ENCODE peak calls at places on chromosome 2, in four cellular contexts. I is T-helper 2 cell; Z is T-cell; K is stimulated activated naive CD8-positive, alpha-beta T cell treated with anti-CD3 and anti-CD28 coated beads, Interleukin-15, amount 100 ng/mL, for 72 hours. M is an unnamed sample.

GRCh38 chr2:40859617-40860016 is 407.7 kb upstream of the SLC8A1 start:
- DNase-seq in I (no peak), Z (no peak), K (no peak), M (no peak)

GRCh38 chr2:146807568-146808168 is 1037.2 kb upstream of the ACVR2A start:
- DNase-seq in I (no peak), Z (no peak), K (no peak), M (no peak)

GRCh38 chr2:28956415-28956826 is 24.7 kb upstream of the TOGARAM2 start:
- DNase-seq in I (peak; percentile 12), Z (peak; percentile 58), K (peak; percentile 48), M (peak; percentile 33)

GRCh38 chr2:239348563-239349447 is 52.0 kb downstream of the HDAC4 start:
- DNase-seq in I (no peak), Z (no peak), K (no peak), M (no peak)

GRCh38 chr2:73588177-73588576 is 54.0 kb downstream of the NAT8 start:
- DNase-seq in I (no peak), Z (no peak), K (no peak), M (no peak)

GRCh38 chr2:168697668-168698121 is 104.7 kb upstream of the NOSTRIN start:
- DNase-seq in I (no peak), Z (no peak), K (no peak), M (no peak)

GRCh38 chr2:19185061-19185460 is 173.4 kb downstream of the OSR1 start:
- DNase-seq in I (no peak), Z (no peak), K (no peak), M (no peak)

GRCh38 chr2:168685619-168686453 is 116.6 kb upstream of the NOSTRIN start:
- DNase-seq in I (no peak), Z (no peak), K (no peak), M (no peak)

GRCh38 chr2:8575011-8575750 is 106.7 kb upstream of the ID2 start:
- DNase-seq in I (no peak), Z (peak; percentile 57), K (no peak), M (peak; percentile 64)

GRCh38 chr2:191228861-191229260 is 16.3 kb upstream of the MYO1B start:
- DNase-seq in I (no peak), Z (no peak), K (no peak), M (no peak)

GRCh38 chr2:18701981-18702380 is 112.6 kb upstream of the NT5C1B start:
- DNase-seq in I (no peak), Z (no peak), K (no peak), M (no peak)

GRCh38 chr2:217972037-217972436 is 30.8 kb downstream of the TNS1 start:
- DNase-seq in I (no peak), Z (no peak), K (no peak), M (no peak)

GRCh38 chr2:7272180-7272579 is 355.0 kb downstream of the RNF144A start:
- DNase-seq in I (no peak), Z (no peak), K (no peak), M (no peak)

GRCh38 chr2:144320491-144320890 is 199.4 kb downstream of the ZEB2 start:
- DNase-seq in I (no peak), Z (peak; percentile 26), K (peak; percentile 24), M (peak; percentile 40)

GRCh38 chr2:73176205-73176880 is 26.0 kb upstream of the NOTO start:
- DNase-seq in I (no peak), Z (peak; percentile 25), K (no peak), M (no peak)

GRCh38 chr2:136247204-136247990 is 129.4 kb upstream of the CXCR4 start:
- DNase-seq in I (peak; percentile 24), Z (no peak), K (no peak), M (no peak)

GRCh38 chr2:61135510-61135909 is 26.5 kb upstream of the C2orf74 start:
- DNase-seq in I (no peak), Z (no peak), K (no peak), M (no peak)

GRCh38 chr2:26495705-26496271 is 17.9 kb upstream of the OTOF start:
- DNase-seq in I (no peak), Z (no peak), K (no peak), M (no peak)

GRCh38 chr2:240420206-240420899 is 15.1 kb upstream of the GPC1 start:
- DNase-seq in I (no peak), Z (no peak), K (no peak), M (no peak)

GRCh38 chr2:241540391-241540765 is 18.2 kb upstream of the BOK start:
- DNase-seq in I (no peak), Z (no peak), K (no peak), M (no peak)

GRCh38 chr2:118050386-118050785 is 36.5 kb upstream of the CCDC93 start:
- DNase-seq in I (no peak), Z (no peak), K (no peak), M (no peak)

GRCh38 chr2:167140767-167141166 is 252.5 kb downstream of the XIRP2 start:
- DNase-seq in I (no peak), Z (no peak), K (no peak), M (no peak)

M was measured in CD8-positive, alpha-beta memory T cell.